ENCODE peak calls at places on chromosome 13, in six cellular contexts. E, N, S, P, F and G are unnamed samples. For H3K36me3, the result is how much of the 10 kb centered on the place peaks cover.

GRCh38 chr13:25489238-25489637 is 117.5 kb downstream of the ATP8A2 start:
- DNase-seq in E (no peak), F (no peak), P (no peak), N (peak), S (no peak), G (no peak)

GRCh38 chr13:26485786-26486185 is 71.7 kb upstream of the WASF3 start:
- DNase-seq in P (no peak), E (peak), F (no peak), N (no peak), S (peak), G (peak)

GRCh38 chr13:34230271-34230670 is 412.3 kb downstream of the RFC3 start:
- DNase-seq in E (no peak), P (no peak), N (no peak), S (no peak), F (no peak), G (no peak)

GRCh38 chr13:40187324-40187795 is 479.1 kb downstream of the FOXO1 start:
- DNase-seq in E (no peak), F (no peak), P (no peak), S (no peak), N (peak), G (no peak)

GRCh38 chr13:72284791-72285190 is 417.8 kb upstream of the DACH1 start:
- DNase-seq in E (no peak), S (no peak), F (no peak), N (no peak), P (no peak), G (no peak)

GRCh38 chr13:59423708-59424355 is 739.9 kb downstream of the DIAPH3 start:
- DNase-seq in E (no peak), N (no peak), S (no peak), F (no peak), P (no peak), G (no peak)

GRCh38 chr13:41694902-41695301 is 237.6 kb downstream of the RGCC start:
- DNase-seq in E (peak), S (peak), N (no peak), F (peak), P (peak), G (peak)

GRCh38 chr13:73913043-73913740 is 221.0 kb downstream of the KLF12 start:
- DNase-seq in F (peak), E (no peak), N (no peak), S (no peak), P (peak), G (no peak)

GRCh38 chr13:111011899-111012298 is 97.0 kb upstream of the ANKRD10 start:
- DNase-seq in F (no peak), P (no peak), S (no peak), E (no peak), N (no peak), G (no peak)

GRCh38 chr13:111519041-111519440 is 198.6 kb downstream of the TEX29 start:
- DNase-seq in E (peak), F (no peak), S (no peak), N (no peak), P (no peak), G (peak)

GRCh38 chr13:95039415-95039814 is 261.8 kb downstream of the ABCC4 start:
- DNase-seq in P (no peak), S (no peak), F (peak), N (no peak), E (no peak), G (no peak)

GRCh38 chr13:77952737-77953136 is 34.1 kb upstream of the EDNRB start:
- DNase-seq in F (no peak), S (no peak), N (no peak), E (no peak), P (no peak), G (no peak)

GRCh38 chr13:47027797-47028437 is 131.1 kb upstream of the HTR2A start:
- DNase-seq in E (no peak), F (peak), S (no peak), P (no peak), N (no peak), G (no peak)

GRCh38 chr13:36919206-36919832 is 719 bp downstream of the SMAD9 start:
- DNase-seq in E (peak), F (no peak), P (peak), S (peak), N (peak), G (peak)

GRCh38 chr13:79779061-79779460 is 298.1 kb downstream of the NDFIP2 start:
- DNase-seq in P (no peak), E (no peak), F (no peak), N (no peak), S (no peak), G (no peak)

GRCh38 chr13:98489446-98490194 is 87.3 kb downstream of the STK24 start:
- DNase-seq in F (no peak), S (no peak), E (no peak), N (no peak), P (no peak), G (no peak)

GRCh38 chr13:71242191-71242590 is 624.8 kb downstream of the DACH1 start:
- DNase-seq in P (no peak), F (no peak), N (no peak), E (no peak), S (no peak), G (no peak)

GRCh38 chr13:99655351-99656091 is 154.2 kb downstream of the TM9SF2 start:
- DNase-seq in S (no peak), P (peak), F (peak), E (no peak), N (no peak), G (no peak)

GRCh38 chr13:93915269-93915809 is 564.1 kb downstream of the DCT start:
- DNase-seq in S (no peak), N (no peak), E (no peak), P (no peak), F (peak), G (no peak)

GRCh38 chr13:40355126-40355719 is 311.2 kb downstream of the FOXO1 start:
- DNase-seq in P (no peak), E (no peak), F (no peak), S (no peak), N (no peak), G (no peak)

GRCh38 chr13:28324181-28324789 is 170.6 kb downstream of the FLT1 start:
- DNase-seq in P (peak), F (peak), N (peak), S (peak), E (peak), G (peak)

GRCh38 chr13:107466326-107466725 is 749.0 kb downstream of the LIG4 start:
- DNase-seq in F (peak), P (no peak), E (no peak), N (no peak), S (no peak), G (no peak)

GRCh38 chr13:85313761-85314503 is 485.3 kb downstream of the SLITRK6 start:
- DNase-seq in F (peak), E (no peak), N (no peak), P (peak), S (no peak), G (no peak)

GRCh38 chr13:98988782-98989181 is 10.9 kb upstream of the DOCK9 start:
- DNase-seq in F (no peak), N (no peak), S (no peak), E (no peak), P (no peak), G (no peak)

GRCh38 chr13:73223372-73223781 is 164.6 kb downstream of the KLF5 start:
- DNase-seq in P (peak), N (no peak), S (no peak), F (no peak), E (no peak), G (no peak)

GRCh38 chr13:26502826-26503225 is 54.7 kb upstream of the WASF3 start:
- DNase-seq in P (peak), F (peak), E (peak), N (peak), S (no peak), G (no peak)

GRCh38 chr13:31495336-31495735 is 244.0 kb upstream of the RXFP2 start:
- DNase-seq in E (no peak), F (no peak), N (no peak), P (no peak), S (no peak), G (no peak)

GRCh38 chr13:101915755-101916107 is 463.3 kb downstream of the ITGBL1 start:
- DNase-seq in F (no peak), N (peak), S (no peak), E (no peak), P (no peak), G (no peak)

GRCh38 chr13:44425041-44425814 is 51.6 kb downstream of the SERP2 start:
- DNase-seq in S (no peak), N (no peak), F (peak), E (no peak), P (no peak), G (peak)

DNA sequence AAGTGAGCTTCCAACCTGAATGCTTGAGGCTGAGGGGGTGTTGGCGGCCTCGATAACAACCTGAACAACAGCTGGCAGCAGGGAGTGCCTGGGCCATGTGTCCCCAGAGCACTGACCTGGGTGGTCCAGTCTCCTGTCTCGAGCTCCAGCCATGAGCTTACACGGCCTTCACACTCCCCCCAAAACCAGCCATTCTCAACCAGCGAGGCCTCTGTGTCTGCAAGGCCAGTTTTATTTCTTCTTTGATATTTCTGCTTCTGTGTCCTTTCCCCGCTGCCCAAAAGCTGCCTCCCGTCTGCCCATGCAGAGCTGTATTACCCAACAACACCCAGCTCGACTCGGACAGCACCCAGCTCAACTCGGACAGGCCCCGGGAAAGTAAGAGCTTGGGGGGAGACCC is 32.5 kb upstream of the TFDP1 start:
- DNase-seq in P (no peak), F (no peak), S (no peak), N (no peak), E (peak), G (no peak)
- H3K36me3 ChIP-seq in P (under half), F (under half), S (under half), N (under half), E (under half), G (under half)

DNA sequence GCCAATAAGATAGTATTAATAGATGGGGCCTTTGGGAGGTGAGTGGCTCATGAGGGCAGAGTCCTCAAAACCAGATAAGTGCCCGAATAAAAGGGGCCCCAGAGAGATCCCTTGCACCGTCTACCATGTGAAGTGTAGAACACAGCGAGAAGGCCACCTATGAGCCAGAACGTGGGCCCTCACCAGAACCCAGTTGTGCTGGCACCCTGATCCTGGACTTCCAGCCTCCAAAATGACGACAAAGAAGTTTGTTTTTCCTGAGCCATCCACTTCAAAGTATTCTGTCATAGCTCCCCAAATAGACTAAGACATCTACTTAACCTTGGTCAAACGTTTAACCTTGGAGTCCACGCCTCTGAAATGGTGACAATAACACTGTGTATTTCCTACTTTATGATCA is 158.1 kb downstream of the EFNB2 start:
- DNase-seq in E (no peak), N (no peak), S (no peak), P (no peak), F (no peak), G (no peak)
- H3K27ac ChIP-seq in E (no peak), N (no peak), S (no peak), P (no peak), F (peak), G (no peak)

GRCh38 chr13:45527699-45528462 is 63.1 kb downstream of the COG3 start:
- DNase-seq in E (no peak), S (no peak), N (no peak), F (no peak), P (no peak), G (no peak)
- H3K36me3 ChIP-seq in E (under half), S (under half), N (under half), F (under half), P (under half), G (under half)

GRCh38 chr13:29963086-29963485 is 112.7 kb upstream of the UBL3 start:
- DNase-seq in F (no peak), N (no peak), P (no peak), E (no peak), S (no peak), G (no peak)

GRCh38 chr13:29961036-29961685 is 110.7 kb upstream of the UBL3 start:
- DNase-seq in P (no peak), S (no peak), N (no peak), F (no peak), E (no peak), G (no peak)

GRCh38 chr13:29959621-29960020 is 109.2 kb upstream of the UBL3 start:
- DNase-seq in F (no peak), S (no peak), E (no peak), P (no peak), N (no peak), G (no peak)

GRCh38 chr13:29969286-29969685 is 118.9 kb upstream of the UBL3 start:
- DNase-seq in F (no peak), N (no peak), P (peak), S (peak), E (no peak), G (no peak)

DNA sequence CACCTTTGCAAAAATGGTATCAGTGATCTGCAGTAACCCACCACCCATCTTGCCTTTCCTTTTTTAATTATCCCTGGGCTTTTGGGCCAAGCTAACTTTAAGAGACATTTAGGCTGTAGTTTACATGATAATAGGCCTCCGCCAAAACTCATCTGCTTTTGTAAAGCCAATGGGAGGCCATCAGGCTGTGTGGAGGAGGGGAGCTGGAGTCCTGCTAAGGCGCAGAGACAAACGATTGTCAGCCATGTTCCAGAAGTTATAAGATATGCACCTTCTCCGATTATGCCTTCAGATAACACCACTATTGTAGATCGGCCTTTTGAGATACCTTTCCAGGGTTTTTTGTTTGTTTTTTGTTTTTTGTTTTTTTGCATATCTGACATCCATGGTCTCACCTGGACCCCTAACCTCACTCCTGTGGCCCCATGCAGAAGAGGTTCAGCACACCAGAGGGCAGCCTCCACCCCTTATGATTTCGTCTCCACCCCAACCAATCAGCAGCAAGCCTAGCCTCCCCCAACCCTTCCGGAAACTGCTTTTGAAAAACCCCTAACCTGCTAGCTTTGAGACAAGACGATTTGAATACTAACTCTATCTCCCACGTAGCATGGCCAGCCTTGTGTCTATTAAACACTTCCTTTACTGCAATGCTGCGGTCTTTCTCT is 113.9 kb upstream of the UBL3 start:
- DNase-seq in P (no peak), E (no peak), F (no peak), S (no peak), N (peak), G (no peak)
- H3K27ac ChIP-seq in P (no peak), E (no peak), F (no peak), S (no peak), N (peak), G (no peak)

GRCh38 chr13:97372929-97373328 is 61.0 kb upstream of the RAP2A start:
- DNase-seq in P (no peak), S (no peak), F (no peak), E (no peak), N (no peak), G (no peak)
- H3K36me3 ChIP-seq in P (under half), S (under half), F (under half), E (under half), N (under half), G (under half)

GRCh38 chr13:50149143-50149703 is 134.0 kb downstream of the KCNRG start:
- DNase-seq in F (no peak), E (no peak), N (no peak), P (no peak), S (no peak), G (no peak)
- H3K27ac ChIP-seq in F (no peak), E (no peak), N (no peak), P (no peak), S (no peak), G (no peak)